ENCODE peak calls at places on chromosomes 13 and 19, in seven cellular contexts. W is OCI-LY7, L is SK-N-SH, A is neural progenitor cell, X is MM.1S, D is GM23338, F is PC-3. P is an unnamed sample.

GRCh38 chr13:43085545-43085944 is 62.2 kb downstream of the DNAJC15 start:
- DNase-seq in F (peak; percentile 67), W (peak; percentile 29), D (peak; percentile 43), A (no peak), L (peak; percentile 17), X (no peak), P (peak; percentile 16)

GRCh38 chr19:41000310-41000737 is 9.2 kb downstream of the CYP2B6 start:
- DNase-seq in F (peak; percentile 92), W (no peak), X (no peak), D (no peak), L (no peak), A (no peak), P (peak; percentile 73)

GRCh38 chr19:29590278-29590677 is 15.8 kb upstream of the POP4 start:
- DNase-seq in D (peak; percentile 37), L (no peak), A (peak; percentile 32), F (no peak), X (no peak), W (no peak), P (no peak)

GRCh38 chr19:43525836-43526771 is 897 bp downstream of the ETHE1 start:
- DNase-seq in X (no peak), D (peak; percentile 39), L (peak; percentile 54), A (peak; percentile 45), F (peak; percentile 18), W (no peak), P (no peak)

GRCh38 chr19:16936901-16937300 is 48.1 kb downstream of the F2RL3 start:
- DNase-seq in X (no peak), D (no peak), F (no peak), W (no peak), L (no peak), A (no peak), P (no peak)

GRCh38 chr13:68051910-68052309 is 821.8 kb upstream of the PCDH9 start:
- DNase-seq in X (no peak), A (no peak), L (no peak), W (no peak), D (no peak), F (no peak), P (no peak)

GRCh38 chr13:110150384-110151091 is 156.4 kb downstream of the COL4A1 start:
- DNase-seq in D (no peak), F (peak; percentile 27), L (no peak), A (no peak), X (no peak), W (no peak), P (no peak)

GRCh38 chr13:28026508-28026907 is 38.0 kb upstream of the URAD start:
- DNase-seq in W (no peak), F (no peak), D (peak; percentile 14), X (no peak), L (no peak), A (no peak), P (no peak)

GRCh38 chr19:45304141-45304926 is 18.3 kb downstream of the CKM start:
- DNase-seq in F (no peak), L (no peak), X (no peak), D (no peak), A (no peak), W (no peak), P (no peak)

GRCh38 chr19:45306040-45306439 is 16.6 kb downstream of the CKM start:
- DNase-seq in A (no peak), F (no peak), L (no peak), D (no peak), X (no peak), W (no peak), P (no peak)

GRCh38 chr19:45305421-45305820 is 17.3 kb downstream of the CKM start:
- DNase-seq in D (peak; percentile 69), A (no peak), W (no peak), F (no peak), X (no peak), L (no peak), P (no peak)

GRCh38 chr19:45303269-45304060 is 19.2 kb downstream of the CKM start:
- DNase-seq in W (no peak), L (no peak), F (no peak), A (no peak), X (no peak), D (no peak), P (no peak)

GRCh38 chr19:45305007-45305406 is 17.7 kb downstream of the CKM start:
- DNase-seq in L (no peak), X (no peak), A (no peak), F (no peak), W (no peak), D (no peak), P (no peak)
- TF ChIP-seq EZH2phosphoT487 in L (no peak), X (no peak), A (no peak), F (no peak), W (no peak), D (no peak), P (no peak)

DNA sequence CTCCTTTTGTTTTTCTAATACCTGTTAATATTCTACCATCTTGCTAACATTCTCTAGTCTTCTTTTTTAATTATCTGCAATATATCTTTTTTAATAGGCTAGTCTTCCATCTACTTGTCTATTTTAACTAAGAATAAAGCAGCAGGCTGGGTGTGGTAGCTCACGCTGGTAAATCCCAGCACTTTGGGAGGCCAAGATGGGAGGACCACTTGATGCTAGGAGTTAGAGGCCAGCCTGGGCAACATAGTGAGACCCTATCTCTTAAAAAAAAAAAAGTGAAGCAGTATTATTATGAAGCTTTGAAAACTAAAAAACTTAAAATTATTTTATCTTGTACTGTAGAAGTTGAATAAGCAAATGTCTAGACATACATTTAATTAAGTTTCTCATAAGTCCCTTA is 3.3 kb downstream of the UTP14C start:
- DNase-seq in L (no peak), X (no peak), D (no peak), W (no peak), F (no peak), A (no peak), P (no peak)
- TF ChIP-seq EZH2phosphoT487 in L (no peak), X (no peak), D (no peak), W (no peak), F (no peak), A (no peak), P (no peak)

GRCh38 chr13:108525867-108526266 is 103.5 kb upstream of the MYO16 start:
- DNase-seq in X (no peak), A (no peak), F (no peak), L (no peak), W (no peak), D (no peak), P (no peak)
- TF ChIP-seq EZH2phosphoT487 in X (no peak), A (no peak), F (no peak), L (no peak), W (no peak), D (no peak), P (no peak)

GRCh38 chr13:78160793-78161192 is 242.2 kb upstream of the EDNRB start:
- DNase-seq in D (no peak), L (no peak), A (no peak), X (peak; percentile 85), F (peak; percentile 17), W (no peak), P (no peak)

GRCh38 chr13:78161266-78161665 is 242.6 kb upstream of the EDNRB start:
- DNase-seq in F (no peak), X (no peak), D (no peak), A (no peak), L (no peak), W (no peak), P (no peak)
- TF ChIP-seq EZH2phosphoT487 in F (no peak), X (no peak), D (no peak), A (no peak), L (no peak), W (no peak), P (no peak)

GRCh38 chr19:46610851-46611770 is 10.0 kb downstream of the CALM3 start:
- DNase-seq in A (no peak), L (peak; percentile 10), W (peak; percentile 39), D (no peak), F (no peak), X (peak; percentile 75), P (no peak)
- TF ChIP-seq EZH2phosphoT487 in A (no peak), L (no peak), W (no peak), D (no peak), F (no peak), X (peak; percentile 89), P (no peak)

P was measured in HCT116.